ENCODE peak calls at places on chromosome 2, in eight cellular contexts. P is gastrocnemius medialis, M is thoracic aorta, Q is HepG2, A is sigmoid colon, O is right cardiac atrium, G is tibial nerve, W is breast epithelium. B is an unnamed sample. For H3K27me3, the result is how much of the 10 kb centered on the place peaks cover.

GRCh38 chr2:37764108-37764507 is 92.7 kb upstream of the CDC42EP3 start:
- DNase-seq in M (no peak), O (no peak), A (no peak), P (no peak), W (no peak), G (no peak), Q (no peak), B (no peak)

GRCh38 chr2:241204490-241204889 is 16.0 kb downstream of the ANO7 start:
- DNase-seq in O (no peak), P (no peak), Q (no peak), M (no peak), A (no peak), G (no peak), W (no peak), B (no peak)

GRCh38 chr2:196113061-196113974 is 44.7 kb upstream of the DNAH7 start:
- DNase-seq in G (peak), M (no peak), O (no peak), W (no peak), Q (no peak), A (no peak), P (peak), B (no peak)

GRCh38 chr2:79971807-79972206 is 332.7 kb downstream of the LRRTM1 start:
- DNase-seq in G (no peak), P (no peak), O (no peak), Q (no peak), W (no peak), A (no peak), M (no peak), B (no peak)

GRCh38 chr2:26880910-26881435 is 33.0 kb downstream of the DPYSL5 start:
- DNase-seq in G (no peak), O (no peak), P (no peak), M (no peak), W (no peak), Q (no peak), A (no peak), B (no peak)

GRCh38 chr2:25355270-25355669 is 13.5 kb upstream of the DNMT3A start:
- DNase-seq in O (no peak), P (no peak), W (no peak), Q (no peak), M (no peak), G (no peak), A (no peak), B (no peak)

GRCh38 chr2:201990069-201990468 is 43.6 kb upstream of the FZD7 start:
- DNase-seq in Q (no peak), O (no peak), W (no peak), M (no peak), A (peak), P (no peak), G (no peak), B (no peak)

GRCh38 chr2:55616509-55617159 is 788 bp downstream of the PPP4R3B start:
- DNase-seq in P (peak), W (peak), M (no peak), O (no peak), A (no peak), Q (peak), G (peak), B (peak)

GRCh38 chr2:188078544-188078943 is 213.1 kb upstream of the GULP1 start:
- DNase-seq in A (no peak), W (no peak), Q (no peak), P (no peak), O (no peak), G (no peak), M (no peak), B (no peak)

GRCh38 chr2:112242384-112242783 is 12.5 kb downstream of the ZC3H8 start:
- DNase-seq in P (no peak), G (no peak), W (no peak), M (no peak), Q (no peak), O (no peak), A (no peak), B (no peak)

GRCh38 chr2:1253608-1254007 is 159.7 kb upstream of the TPO start:
- DNase-seq in A (no peak), W (no peak), P (no peak), Q (no peak), G (no peak), M (no peak), O (no peak), B (no peak)

GRCh38 chr2:84884396-84884795 is 3.5 kb upstream of the TRABD2A start:
- DNase-seq in G (no peak), W (no peak), Q (no peak), O (no peak), P (no peak), A (no peak), M (no peak), B (no peak)
- H3K27me3 ChIP-seq in G (under half), W (under half), Q (half or more), O (under half), P (under half), A (under half), M (under half), B (under half)

GRCh38 chr2:70503896-70504295 is 49.7 kb downstream of the TGFA start:
- DNase-seq in W (no peak), O (no peak), A (no peak), M (no peak), P (no peak), G (no peak), Q (peak), B (no peak)

GRCh38 chr2:70501728-70502127 is 51.9 kb downstream of the TGFA start:
- DNase-seq in Q (no peak), A (no peak), P (no peak), G (no peak), M (no peak), W (no peak), O (no peak), B (no peak)

GRCh38 chr2:70501215-70501614 is 52.4 kb downstream of the TGFA start:
- DNase-seq in Q (no peak), A (no peak), O (no peak), M (no peak), W (no peak), G (no peak), P (no peak), B (no peak)

GRCh38 chr2:70505613-70506391 is 47.8 kb downstream of the TGFA start:
- DNase-seq in P (no peak), Q (no peak), A (no peak), M (no peak), O (no peak), G (no peak), W (no peak), B (no peak)

DNA sequence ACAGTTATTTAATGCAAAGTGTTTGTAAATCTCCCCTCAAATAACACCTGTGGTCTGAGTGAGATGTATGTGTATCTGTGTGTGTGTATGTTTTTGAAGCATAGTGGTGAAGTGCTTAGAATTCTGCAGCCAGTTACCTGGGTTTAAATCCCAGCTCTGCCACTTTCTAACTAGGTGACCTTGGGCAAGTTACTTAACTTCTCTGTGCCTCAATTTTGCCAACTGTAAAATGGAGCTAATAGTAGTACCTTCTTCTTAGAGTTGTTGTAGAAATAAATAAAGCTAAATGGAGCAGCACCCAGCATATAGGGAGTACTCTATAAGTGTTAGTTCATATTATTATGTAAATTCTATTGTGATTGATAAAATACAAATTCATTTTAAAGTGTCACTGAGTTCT is 48.9 kb downstream of the TGFA start:
- DNase-seq in M (no peak), Q (no peak), W (no peak), A (no peak), G (no peak), P (no peak), O (no peak), B (no peak)
- H3K27me3 ChIP-seq in M (under half), Q (under half), W (under half), A (under half), G (under half), P (under half), O (under half), B (under half)

GRCh38 chr2:108922141-108922915 is 66.7 kb downstream of the EDAR start:
- DNase-seq in W (no peak), P (no peak), M (no peak), G (no peak), A (peak), O (no peak), Q (no peak), B (no peak)

GRCh38 chr2:108923736-108924443 is 65.1 kb downstream of the EDAR start:
- DNase-seq in M (no peak), A (peak), Q (no peak), P (no peak), G (no peak), W (no peak), O (no peak), B (no peak)

GRCh38 chr2:108921096-108922030 is 67.7 kb downstream of the EDAR start:
- DNase-seq in O (no peak), P (no peak), G (no peak), Q (no peak), A (peak), M (no peak), W (no peak), B (no peak)

GRCh38 chr2:108924444-108925251 is 64.4 kb downstream of the EDAR start:
- DNase-seq in O (no peak), W (no peak), Q (no peak), M (no peak), A (peak), P (no peak), G (no peak), B (no peak)

DNA sequence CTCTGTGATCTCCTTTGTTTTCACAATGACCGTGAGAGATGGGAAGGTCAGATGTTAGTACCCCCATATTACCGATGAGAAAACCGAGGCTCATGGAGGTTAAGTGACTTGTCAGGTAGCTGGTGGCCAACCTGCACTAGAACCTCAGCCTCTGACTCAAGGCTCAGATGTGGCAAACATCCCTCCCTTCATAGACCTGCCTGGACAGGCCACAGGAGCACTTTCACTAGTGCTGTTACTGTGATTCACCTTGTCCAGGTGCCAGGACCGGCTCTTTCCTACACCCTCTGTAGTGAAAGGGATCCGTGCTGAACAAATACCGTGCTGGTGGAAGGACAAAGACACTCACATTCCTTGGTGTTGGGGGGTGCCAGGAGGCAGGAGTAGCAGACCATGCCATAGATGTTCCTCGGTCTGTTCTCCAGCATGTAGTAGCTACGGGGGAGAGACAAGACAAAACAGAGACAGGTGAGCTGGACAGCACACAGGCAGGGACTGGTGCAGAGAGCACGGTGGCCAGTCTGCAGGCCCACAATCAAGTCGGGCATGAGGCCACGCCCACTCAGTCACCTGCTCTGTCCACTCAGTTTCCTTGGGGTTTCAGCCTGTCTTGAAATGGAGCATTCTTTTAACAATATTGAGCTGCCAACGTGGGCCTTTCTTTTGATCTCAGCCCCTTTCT is 65.9 kb downstream of the EDAR start:
- DNase-seq in P (no peak), W (peak), O (no peak), M (no peak), G (no peak), A (peak), Q (no peak), B (no peak)
- H3K27me3 ChIP-seq in P (under half), W (under half), O (under half), M (under half), G (under half), A (under half), Q (half or more), B (under half)

GRCh38 chr2:239727776-239728600 is 297.2 kb downstream of the NDUFA10 start:
- DNase-seq in W (no peak), O (peak), G (no peak), A (peak), Q (no peak), M (no peak), P (no peak), B (no peak)
- H3K27me3 ChIP-seq in W (under half), O (under half), G (under half), A (under half), Q (half or more), M (under half), P (under half), B (under half)

GRCh38 chr2:120344214-120344990 is 1.5 kb upstream of the INHBB start:
- DNase-seq in G (no peak), Q (no peak), W (peak), P (no peak), M (no peak), O (peak), A (no peak), B (no peak)
- H3K27me3 ChIP-seq in G (half or more), Q (half or more), W (under half), P (under half), M (under half), O (under half), A (half or more), B (under half)

GRCh38 chr2:236172238-236172865 is 4.2 kb upstream of the GBX2 start:
- DNase-seq in Q (no peak), O (no peak), M (no peak), W (no peak), A (peak), G (no peak), P (no peak), B (no peak)
- H3K27me3 ChIP-seq in Q (half or more), O (under half), M (under half), W (half or more), A (half or more), G (half or more), P (half or more), B (half or more)

DNA sequence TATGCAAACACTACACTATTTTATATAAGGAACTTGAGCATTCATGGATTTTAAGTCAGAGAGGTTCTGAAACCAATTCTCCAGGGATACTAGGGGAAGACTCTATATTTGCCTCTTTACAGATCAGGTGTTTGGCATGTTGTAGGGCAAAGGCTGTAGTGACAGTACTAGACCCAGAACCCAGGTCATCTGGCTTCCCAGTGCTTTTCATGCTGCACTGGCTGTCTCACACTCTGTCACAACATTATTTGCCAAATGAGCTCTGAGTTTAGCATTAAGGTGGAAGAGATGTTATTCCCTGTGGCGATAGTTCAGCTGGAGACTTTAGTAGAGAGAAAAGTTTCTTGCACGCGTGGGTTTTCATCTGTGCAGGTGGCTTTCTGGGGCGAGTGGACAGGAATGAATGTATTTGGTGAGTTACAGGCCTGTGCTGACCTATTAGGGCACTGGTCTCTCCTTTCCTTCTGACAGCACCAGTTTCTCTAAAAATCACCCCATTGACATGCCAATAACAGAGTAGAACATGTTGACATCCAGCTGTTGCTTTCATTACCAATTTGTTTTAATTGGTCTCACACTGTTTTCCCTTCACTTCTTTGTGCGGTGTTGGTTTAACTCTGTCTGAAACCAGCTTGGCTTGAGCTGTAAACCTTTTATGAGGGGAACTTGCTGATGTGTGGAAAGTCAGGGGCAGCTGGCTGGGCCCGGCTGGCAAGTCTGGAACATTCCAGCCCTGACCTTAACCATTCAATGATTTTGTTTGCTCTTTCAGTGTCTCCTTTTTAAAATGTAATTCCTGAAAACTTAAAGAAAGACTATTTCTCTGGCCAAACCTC is 643.0 kb upstream of the FAM98A start:
- DNase-seq in M (no peak), A (no peak), W (no peak), Q (no peak), G (no peak), P (no peak), O (no peak), B (no peak)
- H3K27me3 ChIP-seq in M (under half), A (under half), W (under half), Q (under half), G (under half), P (under half), O (under half), B (under half)

DNA sequence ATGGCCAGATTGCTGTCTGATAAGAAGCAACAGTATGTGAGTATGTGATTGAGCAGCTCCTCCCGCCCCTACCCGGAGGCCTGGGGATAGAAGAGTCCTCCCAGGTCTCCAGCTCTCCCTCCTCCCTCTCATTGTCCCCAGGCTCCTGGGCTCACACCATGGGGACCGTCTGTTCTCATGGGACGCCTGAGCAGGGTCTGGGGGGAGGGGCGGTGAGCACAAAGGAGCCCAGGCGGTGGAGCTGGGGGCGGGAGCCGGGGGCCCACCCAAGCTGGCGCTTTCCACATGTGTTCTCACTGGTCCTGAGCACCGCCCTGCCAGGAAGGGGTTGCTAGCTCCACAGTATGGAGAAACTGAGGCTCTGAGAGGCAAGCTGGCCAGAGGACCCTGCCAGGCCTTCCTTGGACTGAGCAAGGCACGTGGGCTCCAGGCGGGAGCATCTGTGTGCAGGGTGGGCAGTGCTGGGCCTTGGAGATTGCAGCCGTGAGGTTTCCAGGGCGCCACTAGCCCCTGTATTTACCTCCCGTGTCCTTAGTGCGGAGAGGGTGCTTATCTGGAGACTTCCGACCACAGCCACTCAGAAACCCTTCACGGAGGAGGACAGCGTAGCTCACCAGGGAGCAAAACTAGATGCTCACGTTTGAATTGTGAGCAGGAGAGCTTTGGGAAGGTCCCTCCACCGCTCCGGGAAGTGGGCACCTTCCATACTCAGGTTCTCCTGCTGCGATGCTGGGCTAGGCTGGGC is 37.4 kb downstream of the PDIA6 start:
- DNase-seq in O (no peak), A (peak), W (no peak), P (no peak), G (no peak), Q (no peak), M (no peak), B (no peak)
- H3K27me3 ChIP-seq in O (under half), A (under half), W (under half), P (under half), G (under half), Q (under half), M (under half), B (under half)

B was measured in effector memory CD4-positive, alpha-beta T cell.